ENCODE peak calls at places on chromosomes 4 and X, in nine cellular contexts. One of them, this sample, is unnamed.

GRCh38 chr4:186829740-186830449 is 106.2 kb upstream of the FAT1 start:
- DNase-seq in HTR-8/SVneo: peak; percentile 78
- DNase-seq in IMR-90: peak; percentile 98
- DNase-seq in kidney epithelial cell: peak; percentile 47
- DNase-seq in DMS79: no peak
- DNase-seq in Panc1: no peak
- DNase-seq in neural progenitor cell: no peak
- DNase-seq in transverse colon: no peak
- DNase-seq in amniotic stem cell: peak; percentile 19
- DNase-seq in this sample: no peak

GRCh38 chr4:108144451-108144850 is 24.3 kb downstream of the LEF1 start:
- DNase-seq in HTR-8/SVneo: no peak
- DNase-seq in IMR-90: no peak
- DNase-seq in kidney epithelial cell: no peak
- DNase-seq in DMS79: no peak
- DNase-seq in Panc1: no peak
- DNase-seq in neural progenitor cell: no peak
- DNase-seq in transverse colon: no peak
- DNase-seq in amniotic stem cell: no peak
- DNase-seq in this sample: no peak

GRCh38 chr4:24115101-24115500 is 225.3 kb upstream of the PPARGC1A start:
- DNase-seq in HTR-8/SVneo: no peak
- DNase-seq in IMR-90: no peak
- DNase-seq in kidney epithelial cell: no peak
- DNase-seq in DMS79: no peak
- DNase-seq in Panc1: no peak
- DNase-seq in neural progenitor cell: no peak
- DNase-seq in transverse colon: no peak
- DNase-seq in amniotic stem cell: no peak
- DNase-seq in this sample: no peak

GRCh38 chr4:17633600-17633999 is 19.2 kb downstream of the MED28 start:
- DNase-seq in HTR-8/SVneo: no peak
- DNase-seq in IMR-90: no peak
- DNase-seq in kidney epithelial cell: no peak
- DNase-seq in DMS79: no peak
- DNase-seq in Panc1: no peak
- DNase-seq in neural progenitor cell: no peak
- DNase-seq in transverse colon: no peak
- DNase-seq in amniotic stem cell: no peak
- DNase-seq in this sample: no peak

GRCh38 chrX:47900833-47901232 is 64.1 kb downstream of the ZNF81 start:
- DNase-seq in HTR-8/SVneo: no peak
- DNase-seq in IMR-90: no peak
- DNase-seq in kidney epithelial cell: no peak
- DNase-seq in DMS79: no peak
- DNase-seq in Panc1: no peak
- DNase-seq in neural progenitor cell: no peak
- DNase-seq in transverse colon: no peak
- DNase-seq in amniotic stem cell: no peak
- DNase-seq in this sample: no peak

GRCh38 chr4:176638992-176639391 is 153.7 kb downstream of the VEGFC start:
- DNase-seq in HTR-8/SVneo: no peak
- DNase-seq in IMR-90: peak; percentile 23
- DNase-seq in kidney epithelial cell: no peak
- DNase-seq in DMS79: no peak
- DNase-seq in Panc1: no peak
- DNase-seq in neural progenitor cell: no peak
- DNase-seq in transverse colon: no peak
- DNase-seq in amniotic stem cell: no peak
- DNase-seq in this sample: peak; percentile 75

GRCh38 chr4:31325300-31325699 is 605.1 kb downstream of the PCDH7 start:
- DNase-seq in HTR-8/SVneo: no peak
- DNase-seq in IMR-90: no peak
- DNase-seq in kidney epithelial cell: no peak
- DNase-seq in DMS79: no peak
- DNase-seq in Panc1: no peak
- DNase-seq in neural progenitor cell: no peak
- DNase-seq in transverse colon: no peak
- DNase-seq in amniotic stem cell: no peak
- DNase-seq in this sample: no peak

GRCh38 chr4:25118096-25118495 is 42.2 kb downstream of the SEPSECS start:
- DNase-seq in HTR-8/SVneo: no peak
- DNase-seq in IMR-90: no peak
- DNase-seq in kidney epithelial cell: no peak
- DNase-seq in DMS79: no peak
- DNase-seq in Panc1: no peak
- DNase-seq in neural progenitor cell: no peak
- DNase-seq in transverse colon: no peak
- DNase-seq in amniotic stem cell: no peak
- DNase-seq in this sample: no peak

GRCh38 chr4:38371391-38371851 is 292.6 kb upstream of the KLF3 start:
- DNase-seq in HTR-8/SVneo: no peak
- DNase-seq in IMR-90: peak; percentile 4
- DNase-seq in kidney epithelial cell: no peak
- DNase-seq in DMS79: no peak
- DNase-seq in Panc1: no peak
- DNase-seq in neural progenitor cell: no peak
- DNase-seq in transverse colon: no peak
- DNase-seq in amniotic stem cell: peak; percentile 74
- DNase-seq in this sample: no peak

GRCh38 chr4:148288448-148288847 is 153.8 kb downstream of the NR3C2 start:
- DNase-seq in HTR-8/SVneo: no peak
- DNase-seq in IMR-90: no peak
- DNase-seq in kidney epithelial cell: no peak
- DNase-seq in DMS79: no peak
- DNase-seq in Panc1: no peak
- DNase-seq in neural progenitor cell: no peak
- DNase-seq in transverse colon: no peak
- DNase-seq in amniotic stem cell: no peak
- DNase-seq in this sample: no peak

GRCh38 chr4:37023504-37023903 is 221.0 kb upstream of the NWD2 start:
- DNase-seq in HTR-8/SVneo: no peak
- DNase-seq in IMR-90: no peak
- DNase-seq in kidney epithelial cell: no peak
- DNase-seq in DMS79: no peak
- DNase-seq in Panc1: no peak
- DNase-seq in neural progenitor cell: no peak
- DNase-seq in transverse colon: no peak
- DNase-seq in amniotic stem cell: no peak
- DNase-seq in this sample: no peak

GRCh38 chr4:61662362-61662761 is 462.2 kb downstream of the ADGRL3 start:
- DNase-seq in HTR-8/SVneo: no peak
- DNase-seq in IMR-90: no peak
- DNase-seq in kidney epithelial cell: no peak
- DNase-seq in DMS79: no peak
- DNase-seq in Panc1: no peak
- DNase-seq in neural progenitor cell: no peak
- DNase-seq in transverse colon: no peak
- DNase-seq in amniotic stem cell: no peak
- DNase-seq in this sample: no peak

GRCh38 chr4:106809083-106809482 is 227.0 kb downstream of the DKK2 start:
- DNase-seq in HTR-8/SVneo: peak; percentile 3
- DNase-seq in IMR-90: peak; percentile 25
- DNase-seq in kidney epithelial cell: no peak
- DNase-seq in DMS79: no peak
- DNase-seq in Panc1: no peak
- DNase-seq in neural progenitor cell: peak; percentile 49
- DNase-seq in transverse colon: no peak
- DNase-seq in amniotic stem cell: peak; percentile 13
- DNase-seq in this sample: peak; percentile 20

GRCh38 chrX:151796576-151796975 is 62.0 kb downstream of the CNGA2 start:
- DNase-seq in HTR-8/SVneo: no peak
- DNase-seq in IMR-90: no peak
- DNase-seq in kidney epithelial cell: no peak
- DNase-seq in DMS79: no peak
- DNase-seq in Panc1: no peak
- DNase-seq in neural progenitor cell: no peak
- DNase-seq in transverse colon: no peak
- DNase-seq in amniotic stem cell: no peak
- DNase-seq in this sample: no peak

GRCh38 chr4:175802988-175803387 is 9.1 kb downstream of the GPM6A start:
- DNase-seq in HTR-8/SVneo: no peak
- DNase-seq in IMR-90: no peak
- DNase-seq in kidney epithelial cell: no peak
- DNase-seq in DMS79: no peak
- DNase-seq in Panc1: no peak
- DNase-seq in neural progenitor cell: no peak
- DNase-seq in transverse colon: no peak
- DNase-seq in amniotic stem cell: no peak
- DNase-seq in this sample: no peak

GRCh38 chr4:1862055-1862911 is 6.3 kb upstream of the LETM1 start:
- DNase-seq in HTR-8/SVneo: no peak
- DNase-seq in IMR-90: no peak
- DNase-seq in kidney epithelial cell: no peak
- DNase-seq in DMS79: no peak
- DNase-seq in Panc1: no peak
- DNase-seq in neural progenitor cell: no peak
- DNase-seq in transverse colon: no peak
- DNase-seq in amniotic stem cell: no peak
- DNase-seq in this sample: no peak

GRCh38 chr4:140609548-140610425 is 41.0 kb upstream of the UCP1 start:
- DNase-seq in HTR-8/SVneo: peak; percentile 66
- DNase-seq in IMR-90: peak; percentile 55
- DNase-seq in kidney epithelial cell: peak; percentile 16
- DNase-seq in DMS79: peak; percentile 42
- DNase-seq in Panc1: peak; percentile 30
- DNase-seq in neural progenitor cell: peak; percentile 51
- DNase-seq in transverse colon: no peak
- DNase-seq in amniotic stem cell: peak; percentile 31
- DNase-seq in this sample: peak; percentile 42

GRCh38 chrX:22186165-22186564 is 86.5 kb upstream of the CBLL2 start:
- DNase-seq in HTR-8/SVneo: no peak
- DNase-seq in IMR-90: no peak
- DNase-seq in kidney epithelial cell: no peak
- DNase-seq in DMS79: no peak
- DNase-seq in Panc1: no peak
- DNase-seq in neural progenitor cell: no peak
- DNase-seq in transverse colon: no peak
- DNase-seq in amniotic stem cell: no peak
- DNase-seq in this sample: no peak

GRCh38 chrX:1336331-1337143 is at the start of gene IL3RA:
- DNase-seq in HTR-8/SVneo: no peak
- DNase-seq in IMR-90: no peak
- DNase-seq in kidney epithelial cell: no peak
- DNase-seq in DMS79: no peak
- DNase-seq in Panc1: no peak
- DNase-seq in neural progenitor cell: no peak
- DNase-seq in transverse colon: peak; percentile 57
- DNase-seq in amniotic stem cell: no peak
- DNase-seq in this sample: peak; percentile 45

GRCh38 chrX:53237056-53237455 is 12.0 kb upstream of the KDM5C start:
- DNase-seq in HTR-8/SVneo: no peak
- DNase-seq in IMR-90: no peak
- DNase-seq in kidney epithelial cell: no peak
- DNase-seq in DMS79: no peak
- DNase-seq in Panc1: no peak
- DNase-seq in neural progenitor cell: no peak
- DNase-seq in transverse colon: no peak
- DNase-seq in amniotic stem cell: no peak
- DNase-seq in this sample: no peak

GRCh38 chr4:2863649-2864048 is 20.0 kb downstream of the ADD1 start:
- DNase-seq in HTR-8/SVneo: no peak
- DNase-seq in IMR-90: no peak
- DNase-seq in kidney epithelial cell: no peak
- DNase-seq in DMS79: no peak
- DNase-seq in Panc1: no peak
- DNase-seq in neural progenitor cell: no peak
- DNase-seq in transverse colon: no peak
- DNase-seq in amniotic stem cell: no peak
- DNase-seq in this sample: no peak

GRCh38 chrX:44439242-44439641 is 95.8 kb upstream of the EFHC2 start:
- DNase-seq in HTR-8/SVneo: no peak
- DNase-seq in IMR-90: no peak
- DNase-seq in kidney epithelial cell: no peak
- DNase-seq in DMS79: no peak
- DNase-seq in Panc1: no peak
- DNase-seq in neural progenitor cell: no peak
- DNase-seq in transverse colon: no peak
- DNase-seq in amniotic stem cell: no peak
- DNase-seq in this sample: no peak

GRCh38 chr4:65668201-65669007 is 1.9 kb downstream of the EPHA5 start:
- DNase-seq in HTR-8/SVneo: no peak
- DNase-seq in IMR-90: no peak
- DNase-seq in kidney epithelial cell: no peak
- DNase-seq in DMS79: no peak
- DNase-seq in Panc1: no peak
- DNase-seq in neural progenitor cell: peak; percentile 49
- DNase-seq in transverse colon: no peak
- DNase-seq in amniotic stem cell: no peak
- DNase-seq in this sample: no peak